ENCODE peak calls at places on chromosome 20, in six cellular contexts. L is mesenchymal stem cell, M is IMR-90, T is trophoblast cell, G is neuronal stem cell, Q is H1. F is an unnamed sample.

GRCh38 chr20:45995213-45996097 is 13.3 kb upstream of the MMP9 start:
- DNase-seq in L (no peak), M (no peak), T (no peak), G (no peak), Q (no peak), F (no peak)

GRCh38 chr20:12414446-12415274 is 497.0 kb downstream of the BTBD3 start:
- DNase-seq in L (no peak), M (no peak), T (peak; percentile 18), G (no peak), Q (no peak), F (no peak)

GRCh38 chr20:10216146-10216741 is 2.4 kb upstream of the SNAP25 start:
- DNase-seq in L (peak; percentile 30), M (peak; percentile 70), T (no peak), G (no peak), Q (no peak), F (no peak)

GRCh38 chr20:3766832-3767433 is 620 bp downstream of the ADISSP start:
- DNase-seq in L (peak; percentile 12), M (no peak), T (peak; percentile 25), G (no peak), Q (no peak), F (no peak)

GRCh38 chr20:46087161-46087560 is 2.6 kb downstream of the NCOA5 start:
- DNase-seq in L (peak; percentile 22), M (peak; percentile 42), T (no peak), G (no peak), Q (no peak), F (no peak)

GRCh38 chr20:33731693-33732165 is at the start of gene ZNF341:
- DNase-seq in L (peak; percentile 83), M (peak; percentile 76), T (peak; percentile 90), G (peak; percentile 91), Q (peak; percentile 92), F (peak; percentile 90)

GRCh38 chr20:56974499-56975250 is 291.8 kb downstream of the BMP7 start:
- DNase-seq in L (peak; percentile 64), M (peak; percentile 37), T (peak; percentile 97), G (peak; percentile 81), Q (peak; percentile 84), F (peak; percentile 77)

GRCh38 chr20:49699200-49699992 is 14.3 kb downstream of the B4GALT5 start:
- DNase-seq in L (peak; percentile 64), M (peak; percentile 67), T (peak; percentile 63), G (no peak), Q (no peak), F (no peak)

GRCh38 chr20:401682-402495 is 6.2 kb upstream of the RBCK1 start:
- DNase-seq in L (no peak), M (peak; percentile 80), T (peak; percentile 54), G (no peak), Q (no peak), F (no peak)

GRCh38 chr20:46365483-46366215 is 40.8 kb downstream of the ELMO2 start:
- DNase-seq in L (no peak), M (no peak), T (no peak), G (no peak), Q (no peak), F (no peak)

GRCh38 chr20:52150440-52151258 is 40.9 kb downstream of the ZFP64 start:
- DNase-seq in L (peak; percentile 59), M (peak; percentile 58), T (peak; percentile 71), G (peak; percentile 17), Q (no peak), F (no peak)

GRCh38 chr20:48008850-48009535 is 223.7 kb upstream of the SULF2 start:
- DNase-seq in L (no peak), M (peak; percentile 3), T (no peak), G (no peak), Q (no peak), F (no peak)

GRCh38 chr20:58610071-58610800 is 40.8 kb upstream of the STX16 start:
- DNase-seq in L (no peak), M (no peak), T (no peak), G (no peak), Q (no peak), F (no peak)

GRCh38 chr20:58021481-58021880 is 207.0 kb downstream of the ANKRD60 start:
- DNase-seq in L (no peak), M (no peak), T (no peak), G (no peak), Q (peak; percentile 74), F (peak; percentile 50)

GRCh38 chr20:47952165-47952564 is 166.9 kb upstream of the SULF2 start:
- DNase-seq in L (no peak), M (no peak), T (no peak), G (no peak), Q (no peak), F (no peak)

GRCh38 chr20:11018668-11019170 is 344.9 kb upstream of the JAG1 start:
- DNase-seq in L (no peak), M (no peak), T (no peak), G (no peak), Q (no peak), F (peak; percentile 32)

GRCh38 chr20:43543138-43543537 is 15.7 kb upstream of the SGK2 start:
- DNase-seq in L (no peak), M (no peak), T (no peak), G (no peak), Q (no peak), F (no peak)

GRCh38 chr20:15220009-15220656 is 882.7 kb upstream of the FLRT3 start:
- DNase-seq in L (peak; percentile 13), M (no peak), T (no peak), G (no peak), Q (no peak), F (no peak)

GRCh38 chr20:11791316-11792228 is 126.1 kb upstream of the BTBD3 start:
- DNase-seq in L (peak; percentile 16), M (no peak), T (peak; percentile 99), G (no peak), Q (no peak), F (no peak)

GRCh38 chr20:32460683-32461320 is 102.7 kb downstream of the ASXL1 start:
- DNase-seq in L (no peak), M (no peak), T (no peak), G (no peak), Q (no peak), F (no peak)

DNA sequence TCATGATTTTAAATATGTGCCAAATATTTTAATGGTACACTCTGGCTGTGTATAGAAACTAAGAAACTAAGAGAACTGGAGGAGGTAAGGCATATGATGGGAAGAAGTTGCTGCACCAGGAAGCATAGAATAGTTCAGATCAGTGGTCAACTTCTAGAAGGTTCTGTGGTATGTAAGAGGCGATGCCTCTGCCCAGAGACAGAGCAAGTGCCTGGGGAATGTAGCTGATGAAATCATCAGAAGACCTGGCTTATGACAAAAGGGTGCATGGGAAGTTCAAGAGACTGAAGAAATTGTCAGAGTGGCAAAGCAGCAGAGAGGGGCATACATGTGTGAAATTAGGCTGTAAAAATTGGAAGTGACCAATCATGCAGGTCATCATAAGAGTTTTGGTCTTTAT is 580.8 kb downstream of the BMP2 start:
- DNase-seq in L (no peak), M (no peak), T (no peak), G (no peak), Q (no peak), F (no peak)
- H2AFZ ChIP-seq in L (no peak overlapping the region), M (no peak overlapping the region), T (no peak overlapping the region), G (no peak overlapping the region), Q (no peak overlapping the region), F (no peak overlapping the region)

DNA sequence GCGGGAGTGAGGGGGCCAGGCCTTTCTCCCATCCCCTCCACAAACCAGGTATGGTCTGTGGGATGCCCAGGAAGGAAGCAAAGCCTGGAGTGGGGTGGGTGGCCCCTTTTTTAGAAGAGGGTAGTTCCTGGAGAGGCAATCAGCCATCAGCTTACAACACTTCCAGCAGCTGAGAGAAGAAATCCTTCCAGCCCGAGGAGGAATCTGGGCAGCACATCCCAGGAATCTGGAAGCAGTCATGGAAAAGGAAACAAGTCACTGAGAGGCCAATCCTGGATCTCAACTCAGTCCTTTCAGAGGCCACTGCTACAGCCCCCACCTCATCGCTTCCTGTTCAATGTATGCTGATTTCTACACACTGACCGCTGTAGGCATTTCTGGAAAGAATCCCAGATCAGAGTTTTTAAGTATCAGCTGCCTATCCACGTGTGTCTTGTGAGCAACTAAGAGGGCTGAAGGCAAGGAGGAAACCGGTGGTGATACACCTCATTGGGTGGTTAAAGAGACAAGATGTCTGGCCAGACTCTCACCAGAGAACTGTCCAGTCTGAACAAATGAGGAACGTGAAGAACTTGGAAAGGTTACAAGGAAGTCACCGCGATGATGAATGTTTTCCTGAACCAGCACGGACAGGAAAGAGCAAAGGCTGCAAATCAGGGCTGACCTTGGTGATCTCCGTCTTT is 92.9 kb upstream of the SHLD1 start:
- DNase-seq in L (peak; percentile 99), M (peak; percentile 99), T (peak; percentile 44), G (no peak), Q (no peak), F (no peak)
- H3K27ac ChIP-seq in L (no peak overlapping the region), M (peak overlapping the region; percentile 82), T (no peak overlapping the region), G (no peak overlapping the region), Q (no peak overlapping the region), F (no peak overlapping the region)

GRCh38 chr20:44963325-44964215 is 2.7 kb upstream of the STK4 start:
- DNase-seq in L (no peak), M (no peak), T (no peak), G (no peak), Q (no peak), F (no peak)
- H2BK120ac ChIP-seq in L (no peak overlapping the region), M (no peak overlapping the region), T (no peak overlapping the region), G (no peak overlapping the region), Q (no peak overlapping the region), F (no peak overlapping the region)

GRCh38 chr20:1810572-1810925 is 84.7 kb upstream of the SIRPA start:
- DNase-seq in L (no peak), M (no peak), T (no peak), G (no peak), Q (no peak), F (no peak)

GRCh38 chr20:1807394-1807793 is 87.8 kb upstream of the SIRPA start:
- DNase-seq in L (no peak), M (no peak), T (no peak), G (no peak), Q (no peak), F (no peak)

GRCh38 chr20:1808101-1808500 is 87.1 kb upstream of the SIRPA start:
- DNase-seq in L (no peak), M (no peak), T (no peak), G (no peak), Q (no peak), F (no peak)

GRCh38 chr20:1809611-1810510 is 85.3 kb upstream of the SIRPA start:
- DNase-seq in L (peak; percentile 48), M (peak; percentile 77), T (peak; percentile 21), G (no peak), Q (no peak), F (no peak)

DNA sequence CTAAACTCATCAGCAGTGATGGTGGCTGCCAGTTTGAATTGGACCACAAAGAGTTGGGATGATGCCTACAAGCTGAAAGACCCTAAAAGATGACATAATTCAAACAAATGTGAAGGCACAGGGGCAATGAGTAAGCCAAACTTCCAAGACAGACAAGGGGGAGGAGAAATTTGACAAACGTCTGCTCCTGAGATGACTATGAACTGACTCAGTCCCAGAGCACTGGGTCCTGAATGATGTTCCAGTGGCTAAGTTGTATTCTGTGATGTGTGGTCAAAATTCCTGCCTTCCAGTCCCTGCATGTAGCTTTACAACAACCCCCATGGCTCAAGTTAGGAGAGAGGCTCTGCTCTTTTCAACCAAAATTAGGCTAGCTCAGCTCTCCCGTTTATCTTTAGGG is 86.1 kb upstream of the SIRPA start:
- DNase-seq in L (peak; percentile 78), M (peak; percentile 92), T (peak; percentile 77), G (no peak), Q (no peak), F (no peak)
- H2AFZ ChIP-seq in L (no peak overlapping the region), M (peak overlapping the region; percentile 77), T (no peak overlapping the region), G (no peak overlapping the region), Q (no peak overlapping the region), F (no peak overlapping the region)

GRCh38 chr20:35830264-35830663 is 58.4 kb downstream of the PHF20 start:
- DNase-seq in L (no peak), M (no peak), T (no peak), G (no peak), Q (no peak), F (no peak)
- H3K27ac ChIP-seq in L (no peak overlapping the region), M (no peak overlapping the region), T (no peak overlapping the region), G (no peak overlapping the region), Q (no peak overlapping the region), F (no peak overlapping the region)

GRCh38 chr20:63272105-63273078 is at the start of gene ARFGAP1:
- DNase-seq in L (peak; percentile 91), M (peak; percentile 87), T (peak; percentile 93), G (peak; percentile 90), Q (peak; percentile 93), F (peak; percentile 90)
- H2BK120ac ChIP-seq in L (peak within 1 kb of the TSS; percentile 85), M (no peak within 1 kb of the TSS), T (peak within 1 kb of the TSS; percentile 84), G (no peak within 1 kb of the TSS), Q (no peak within 1 kb of the TSS), F (no peak within 1 kb of the TSS)

F was measured in H9.